ENCODE peak calls at places on chromosome 4, in eight cellular contexts. One of them, this sample, is unnamed.

GRCh38 chr4:48227662-48228061 is 42.0 kb downstream of the TEC start:
- DNase-seq in choroid plexus epithelial cell: no peak
- DNase-seq in endodermal cell: no peak
- DNase-seq in islet precursor cell: no peak
- DNase-seq in adipocyte: no peak
- DNase-seq in HEK293T: no peak
- DNase-seq in midbrain: no peak
- DNase-seq in kidney tubule cell: no peak
- DNase-seq in this sample: no peak

GRCh38 chr4:129231907-129232626 is 136.1 kb downstream of the C4orf33 start:
- DNase-seq in choroid plexus epithelial cell: no peak
- DNase-seq in endodermal cell: no peak
- DNase-seq in islet precursor cell: no peak
- DNase-seq in adipocyte: no peak
- DNase-seq in HEK293T: no peak
- DNase-seq in midbrain: no peak
- DNase-seq in kidney tubule cell: no peak
- DNase-seq in this sample: no peak

GRCh38 chr4:51835854-51836253 is 7.1 kb upstream of the DCUN1D4 start:
- DNase-seq in choroid plexus epithelial cell: no peak
- DNase-seq in endodermal cell: no peak
- DNase-seq in islet precursor cell: no peak
- DNase-seq in adipocyte: no peak
- DNase-seq in HEK293T: no peak
- DNase-seq in midbrain: no peak
- DNase-seq in kidney tubule cell: no peak
- DNase-seq in this sample: no peak

GRCh38 chr4:179110356-179110755 is 1668.1 kb upstream of the AGA start:
- DNase-seq in choroid plexus epithelial cell: peak; percentile 32
- DNase-seq in endodermal cell: no peak
- DNase-seq in islet precursor cell: peak; percentile 92
- DNase-seq in adipocyte: peak; percentile 26
- DNase-seq in HEK293T: peak; percentile 3
- DNase-seq in midbrain: no peak
- DNase-seq in kidney tubule cell: peak; percentile 88
- DNase-seq in this sample: no peak

GRCh38 chr4:188976644-188977115 is 837.4 kb downstream of the TRIML1 start:
- DNase-seq in choroid plexus epithelial cell: peak; percentile 57
- DNase-seq in endodermal cell: peak; percentile 81
- DNase-seq in islet precursor cell: peak; percentile 62
- DNase-seq in adipocyte: peak; percentile 80
- DNase-seq in HEK293T: peak; percentile 6
- DNase-seq in midbrain: peak; percentile 24
- DNase-seq in kidney tubule cell: peak; percentile 53
- DNase-seq in this sample: no peak

GRCh38 chr4:173516621-173517612 is 13.1 kb downstream of the HAND2 start:
- DNase-seq in choroid plexus epithelial cell: no peak
- DNase-seq in endodermal cell: peak; percentile 75
- DNase-seq in islet precursor cell: no peak
- DNase-seq in adipocyte: no peak
- DNase-seq in HEK293T: no peak
- DNase-seq in midbrain: no peak
- DNase-seq in kidney tubule cell: no peak
- DNase-seq in this sample: peak; percentile 53

GRCh38 chr4:182969651-182970279 is 52.6 kb upstream of the DCTD start:
- DNase-seq in choroid plexus epithelial cell: no peak
- DNase-seq in endodermal cell: no peak
- DNase-seq in islet precursor cell: no peak
- DNase-seq in adipocyte: no peak
- DNase-seq in HEK293T: no peak
- DNase-seq in midbrain: no peak
- DNase-seq in kidney tubule cell: no peak
- DNase-seq in this sample: no peak

GRCh38 chr4:148216866-148217814 is 225.1 kb downstream of the NR3C2 start:
- DNase-seq in choroid plexus epithelial cell: peak; percentile 27
- DNase-seq in endodermal cell: no peak
- DNase-seq in islet precursor cell: no peak
- DNase-seq in adipocyte: peak; percentile 3
- DNase-seq in HEK293T: no peak
- DNase-seq in midbrain: no peak
- DNase-seq in kidney tubule cell: peak; percentile 34
- DNase-seq in this sample: no peak

GRCh38 chr4:85703098-85703497 is 228.1 kb downstream of the ARHGAP24 start:
- DNase-seq in choroid plexus epithelial cell: peak; percentile 25
- DNase-seq in endodermal cell: no peak
- DNase-seq in islet precursor cell: no peak
- DNase-seq in adipocyte: peak; percentile 30
- DNase-seq in HEK293T: no peak
- DNase-seq in midbrain: no peak
- DNase-seq in kidney tubule cell: no peak
- DNase-seq in this sample: no peak

GRCh38 chr4:122758033-122758432 is 25.5 kb downstream of the BBS12 start:
- DNase-seq in choroid plexus epithelial cell: peak; percentile 69
- DNase-seq in endodermal cell: no peak
- DNase-seq in islet precursor cell: no peak
- DNase-seq in adipocyte: peak; percentile 81
- DNase-seq in HEK293T: peak; percentile 14
- DNase-seq in midbrain: peak; percentile 39
- DNase-seq in kidney tubule cell: peak; percentile 66
- DNase-seq in this sample: no peak

GRCh38 chr4:99806545-99806944 is 10.1 kb upstream of the DAPP1 start:
- DNase-seq in choroid plexus epithelial cell: no peak
- DNase-seq in endodermal cell: peak; percentile 61
- DNase-seq in islet precursor cell: no peak
- DNase-seq in adipocyte: no peak
- DNase-seq in HEK293T: no peak
- DNase-seq in midbrain: no peak
- DNase-seq in kidney tubule cell: no peak
- DNase-seq in this sample: no peak

GRCh38 chr4:85200106-85200505 is 233.6 kb upstream of the WDFY3 start:
- DNase-seq in choroid plexus epithelial cell: no peak
- DNase-seq in endodermal cell: no peak
- DNase-seq in islet precursor cell: no peak
- DNase-seq in adipocyte: no peak
- DNase-seq in HEK293T: no peak
- DNase-seq in midbrain: no peak
- DNase-seq in kidney tubule cell: peak; percentile 48
- DNase-seq in this sample: no peak

GRCh38 chr4:5751073-5751917 is 40.3 kb downstream of the EVC start:
- DNase-seq in choroid plexus epithelial cell: peak; percentile 94
- DNase-seq in endodermal cell: peak; percentile 62
- DNase-seq in islet precursor cell: no peak
- DNase-seq in adipocyte: peak; percentile 53
- DNase-seq in HEK293T: no peak
- DNase-seq in midbrain: no peak
- DNase-seq in kidney tubule cell: peak; percentile 84
- DNase-seq in this sample: no peak

GRCh38 chr4:38943355-38943754 is 75.7 kb downstream of the FAM114A1 start:
- DNase-seq in choroid plexus epithelial cell: peak; percentile 83
- DNase-seq in endodermal cell: no peak
- DNase-seq in islet precursor cell: no peak
- DNase-seq in adipocyte: no peak
- DNase-seq in HEK293T: no peak
- DNase-seq in midbrain: no peak
- DNase-seq in kidney tubule cell: no peak
- DNase-seq in this sample: peak; percentile 31

GRCh38 chr4:20444599-20445337 is 193.1 kb downstream of the SLIT2 start:
- DNase-seq in choroid plexus epithelial cell: no peak
- DNase-seq in endodermal cell: no peak
- DNase-seq in islet precursor cell: no peak
- DNase-seq in adipocyte: peak; percentile 42
- DNase-seq in HEK293T: no peak
- DNase-seq in midbrain: no peak
- DNase-seq in kidney tubule cell: no peak
- DNase-seq in this sample: no peak

GRCh38 chr4:7980036-7980435 is 40.4 kb upstream of the AFAP1 start:
- DNase-seq in choroid plexus epithelial cell: no peak
- DNase-seq in endodermal cell: no peak
- DNase-seq in islet precursor cell: no peak
- DNase-seq in adipocyte: no peak
- DNase-seq in HEK293T: no peak
- DNase-seq in midbrain: no peak
- DNase-seq in kidney tubule cell: peak; percentile 30
- DNase-seq in this sample: no peak

GRCh38 chr4:123667496-123667895 is 270.9 kb downstream of the SPRY1 start:
- DNase-seq in choroid plexus epithelial cell: no peak
- DNase-seq in endodermal cell: no peak
- DNase-seq in islet precursor cell: no peak
- DNase-seq in adipocyte: no peak
- DNase-seq in HEK293T: no peak
- DNase-seq in midbrain: no peak
- DNase-seq in kidney tubule cell: no peak
- DNase-seq in this sample: no peak

This sample was measured in adrenal gland.